ENCODE peak calls at places on chromosomes 16 and 17, in six cellular contexts. J is cardiac muscle cell, V is heart left ventricle, U is prostate gland, Y is heart right ventricle, C is esophagus squamous epithelium. B is an unnamed sample.
A peak's percentile ranks its signal among the peaks of the same experiment; 100 is the strongest.

GRCh38 chr17:20987511-20987910 is 55.3 kb downstream of the USP22 start:
- DNase-seq in V (no peak), C (no peak), J (no peak), U (no peak), Y (no peak), B (no peak)

GRCh38 chr17:59366773-59367656 is 35.6 kb downstream of the YPEL2 start:
- DNase-seq in Y (no peak), J (no peak), U (peak; percentile 84), C (no peak), V (no peak), B (peak; percentile 77)

GRCh38 chr17:59565959-59566324 is 532 bp downstream of the DHX40 start:
- DNase-seq in V (no peak), Y (peak; percentile 23), U (peak; percentile 15), J (peak; percentile 82), C (peak; percentile 1), B (peak; percentile 22)

GRCh38 chr16:74774223-74775139 is at the start of gene FA2H:
- DNase-seq in Y (peak; percentile 61), J (peak; percentile 51), C (no peak), U (peak; percentile 91), V (peak; percentile 77), B (peak; percentile 10)

GRCh38 chr17:19979917-19980770 is 2.5 kb upstream of the AKAP10 start:
- DNase-seq in V (peak; percentile 83), Y (peak; percentile 65), C (no peak), J (peak; percentile 43), U (no peak), B (no peak)

GRCh38 chr17:31907342-31907975 is 6.0 kb upstream of the UTP6 start:
- DNase-seq in V (no peak), Y (no peak), J (peak; percentile 72), U (peak; percentile 50), C (no peak), B (no peak)

GRCh38 chr16:11349599-11350276 is 4.5 kb downstream of the RMI2 start:
- DNase-seq in J (peak; percentile 68), V (peak; percentile 65), C (no peak), U (peak; percentile 81), Y (peak; percentile 56), B (peak; percentile 63)

GRCh38 chr16:497258-497657 is 30.3 kb upstream of the CAPN15 start:
- DNase-seq in C (no peak), Y (no peak), V (no peak), J (no peak), U (no peak), B (no peak)

GRCh38 chr17:2233441-2233947 is 70.1 kb downstream of the SMG6 start:
- DNase-seq in U (no peak), J (peak; percentile 49), V (no peak), C (no peak), Y (peak; percentile 22), B (peak; percentile 25)

GRCh38 chr16:27718767-27719445 is 169.0 kb downstream of the KATNIP start:
- DNase-seq in Y (no peak), J (no peak), U (no peak), C (no peak), V (peak; percentile 13), B (no peak)

GRCh38 chr16:14013571-14014283 is 57.4 kb upstream of the MRTFB start:
- DNase-seq in J (peak; percentile 80), Y (no peak), V (no peak), U (no peak), C (no peak), B (peak; percentile 38)

GRCh38 chr17:3964203-3965122 is at the start of gene ATP2A3:
- DNase-seq in Y (peak; percentile 57), U (no peak), V (peak; percentile 77), C (no peak), J (no peak), B (no peak)

GRCh38 chr17:53134546-53134945 is 688.2 kb upstream of the KIF2B start:
- DNase-seq in U (no peak), C (no peak), J (no peak), V (no peak), Y (no peak), B (no peak)

GRCh38 chr16:11363927-11364258 is 18.6 kb downstream of the RMI2 start:
- DNase-seq in C (no peak), U (no peak), V (no peak), J (no peak), Y (no peak), B (no peak)

GRCh38 chr16:50680907-50681885 is at the start of gene SNX20:
- DNase-seq in U (no peak), Y (no peak), J (no peak), C (no peak), V (no peak), B (no peak)

GRCh38 chr16:56275076-56275475 is 83.8 kb downstream of the GNAO1 start:
- DNase-seq in U (no peak), V (no peak), C (no peak), J (no peak), Y (no peak), B (no peak)

GRCh38 chr16:56275801-56276200 is 84.5 kb downstream of the GNAO1 start:
- DNase-seq in V (no peak), J (no peak), Y (no peak), C (no peak), U (no peak), B (no peak)

GRCh38 chr16:56278196-56278855 is 87.0 kb downstream of the GNAO1 start:
- DNase-seq in C (no peak), J (no peak), V (no peak), Y (no peak), U (no peak), B (no peak)

GRCh38 chr16:56279132-56279531 is 87.8 kb downstream of the GNAO1 start:
- DNase-seq in J (no peak), C (no peak), U (no peak), V (no peak), Y (no peak), B (no peak)

DNA sequence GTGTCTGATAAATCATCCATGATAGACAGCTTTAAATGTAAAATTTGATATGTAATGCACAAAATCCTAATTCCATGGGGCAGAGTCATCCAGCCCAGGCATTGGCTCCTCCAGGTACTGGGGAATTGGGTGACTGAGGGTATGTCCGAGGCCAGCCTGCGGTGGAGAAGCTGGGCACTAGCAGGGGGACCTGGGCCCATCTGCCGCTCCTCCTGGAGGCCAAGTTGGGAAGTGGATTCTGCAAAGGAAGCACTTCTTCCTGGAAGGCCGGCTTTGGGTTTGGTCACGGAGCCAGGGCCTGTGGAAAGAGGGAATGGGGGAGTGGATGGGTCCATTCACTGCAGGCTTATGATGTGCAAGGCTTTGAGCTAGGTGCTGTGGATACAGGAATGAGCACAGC is 85.8 kb downstream of the GNAO1 start:
- DNase-seq in V (no peak), C (no peak), J (no peak), Y (no peak), U (no peak), B (no peak)
- TF ChIP-seq CTCF in V (no peak), C (no peak), J (peak; percentile 21), Y (no peak), U (no peak), B (no peak)

GRCh38 chr16:29025218-29025617 is 40.4 kb downstream of the LAT start:
- DNase-seq in C (no peak), J (no peak), U (no peak), V (no peak), Y (no peak), B (no peak)
- H3K27ac ChIP-seq in C (no peak overlapping the region), J (no peak overlapping the region), U (no peak overlapping the region), V (no peak overlapping the region), Y (no peak overlapping the region), B (no peak overlapping the region)

GRCh38 chr17:48730240-48730550 is 1.6 kb upstream of the HOXB13 start:
- DNase-seq in J (no peak), U (no peak), V (no peak), C (no peak), Y (no peak), B (no peak)

GRCh38 chr17:48732688-48733629 is 4.4 kb upstream of the HOXB13 start:
- DNase-seq in C (no peak), Y (no peak), V (no peak), U (no peak), J (no peak), B (no peak)

GRCh38 chr17:48733632-48734327 is 5.2 kb upstream of the HOXB13 start:
- DNase-seq in J (no peak), U (no peak), C (no peak), V (no peak), Y (no peak), B (no peak)

GRCh38 chr17:48729335-48730239 is 1.0 kb upstream of the HOXB13 start:
- DNase-seq in Y (no peak), C (no peak), V (no peak), J (no peak), U (peak; percentile 68), B (no peak)

GRCh38 chr17:48731355-48731754 is 2.8 kb upstream of the HOXB13 start:
- DNase-seq in J (no peak), U (no peak), Y (no peak), C (no peak), V (no peak), B (no peak)
- H3K27me3 ChIP-seq in J (peaks cover 100% of the 10 kb centered on the region), U (no peaks in the 10 kb centered on the region), Y (peaks cover 20% of the 10 kb centered on the region), C (peaks cover 55% of the 10 kb centered on the region), V (peaks cover 100% of the 10 kb centered on the region), B (peaks cover 99% of the 10 kb centered on the region)

GRCh38 chr17:75853410-75853809 is 1.7 kb downstream of the WBP2 start:
- DNase-seq in V (no peak), Y (no peak), J (no peak), U (no peak), C (no peak), B (peak; percentile 81)

GRCh38 chr17:75854111-75854748 is 905 bp downstream of the WBP2 start:
- DNase-seq in Y (no peak), C (no peak), V (no peak), U (no peak), J (peak; percentile 62), B (peak; percentile 85)

GRCh38 chr17:75856062-75856681 is 1.0 kb upstream of the WBP2 start:
- DNase-seq in U (no peak), Y (no peak), C (no peak), J (no peak), V (no peak), B (no peak)

GRCh38 chr17:75855310-75856061 is at the start of gene WBP2:
- DNase-seq in V (peak; percentile 97), Y (peak; percentile 94), J (peak; percentile 100), C (peak; percentile 97), U (peak; percentile 100), B (peak; percentile 100)

GRCh38 chr17:75854881-75855309 is 240 bp downstream of the WBP2 start:
- DNase-seq in Y (no peak), J (no peak), C (no peak), U (no peak), V (no peak), B (no peak)
- TF ChIP-seq CTCF in Y (no peak), J (no peak), C (no peak), U (no peak), V (no peak), B (no peak)